ENCODE peak calls at places on chromosomes 13 and 19, in eight cellular contexts. E is stimulated activated CD4-positive, alpha-beta T cell treated with anti-CD3 and anti-CD28 coated beads, Interleukin-1b, Interleukin-23, amount 100 ng/mL, for 24 hours; V is B cell; D is transverse colon; C is left kidney; G is activated CD4-positive, alpha-beta T cell treated with anti-CD3 and anti-CD28 coated beads for 24 hours; J is HFFc6; I is caudate nucleus. N is an unnamed sample.

GRCh38 chr19:19460258-19460731 is 54.8 kb downstream of the GATAD2A start:
- DNase-seq in E (no peak), V (peak), D (no peak), C (no peak), G (no peak), J (no peak), I (no peak), N (peak)

GRCh38 chr13:28316841-28317240 is 178.1 kb downstream of the FLT1 start:
- DNase-seq in E (no peak), V (no peak), D (no peak), C (no peak), G (no peak), J (no peak), I (no peak), N (no peak)

GRCh38 chr19:3785938-3786824 is at the start of gene MATK:
- DNase-seq in E (no peak), V (peak), D (no peak), C (peak), G (peak), J (no peak), I (no peak), N (no peak)

GRCh38 chr19:8429826-8430225 is 14.9 kb upstream of the HNRNPM start:
- DNase-seq in E (no peak), V (no peak), D (no peak), C (no peak), G (no peak), J (no peak), I (no peak), N (no peak)

GRCh38 chr13:29524176-29524575 is 71.3 kb downstream of the SLC7A1 start:
- DNase-seq in E (no peak), V (no peak), D (no peak), C (no peak), G (no peak), J (no peak), I (no peak), N (no peak)

GRCh38 chr19:17254636-17255035 is 8.9 kb upstream of the NR2F6 start:
- DNase-seq in E (no peak), V (no peak), D (no peak), C (no peak), G (no peak), J (no peak), I (no peak), N (no peak)

GRCh38 chr13:24923305-24923640 is 159.3 kb downstream of the RNF17 start:
- DNase-seq in E (no peak), V (peak), D (no peak), C (no peak), G (no peak), J (peak), I (no peak), N (peak)

GRCh38 chr19:42129399-42130253 is 2.6 kb downstream of the POU2F2 start:
- DNase-seq in E (no peak), V (peak), D (peak), C (no peak), G (no peak), J (peak), I (no peak), N (peak)

GRCh38 chr13:41960195-41960699 is 662 bp downstream of the VWA8 start:
- DNase-seq in E (peak), V (no peak), D (peak), C (peak), G (no peak), J (peak), I (no peak), N (peak)

GRCh38 chr19:11405846-11406643 is 13.1 kb downstream of the RGL3 start:
- DNase-seq in E (no peak), V (peak), D (no peak), C (peak), G (peak), J (no peak), I (no peak), N (no peak)

GRCh38 chr13:88979465-88980180 is 1308.5 kb downstream of the SLITRK5 start:
- DNase-seq in E (no peak), V (peak), D (no peak), C (peak), G (no peak), J (no peak), I (no peak), N (peak)

GRCh38 chr13:94352057-94352456 is 127.4 kb downstream of the DCT start:
- DNase-seq in E (no peak), V (no peak), D (no peak), C (peak), G (no peak), J (no peak), I (no peak), N (no peak)

GRCh38 chr19:45999653-46000121 is 4.4 kb downstream of the CCDC61 start:
- DNase-seq in E (no peak), V (no peak), D (no peak), C (peak), G (no peak), J (no peak), I (peak), N (no peak)

GRCh38 chr19:4007836-4008539 is 452 bp downstream of the PIAS4 start:
- DNase-seq in E (no peak), V (peak), D (peak), C (peak), G (no peak), J (no peak), I (no peak), N (peak)

GRCh38 chr19:21483589-21484170 is 21.7 kb upstream of the ZNF429 start:
- DNase-seq in E (peak), V (peak), D (peak), C (no peak), G (peak), J (peak), I (no peak), N (peak)

GRCh38 chr13:91045351-91046034 is 302.0 kb upstream of the MIR17HG start:
- DNase-seq in E (no peak), V (no peak), D (no peak), C (peak), G (no peak), J (no peak), I (no peak), N (peak)

GRCh38 chr13:46905249-46905648 is 8.4 kb upstream of the HTR2A start:
- DNase-seq in E (no peak), V (peak), D (no peak), C (no peak), G (no peak), J (no peak), I (no peak), N (no peak)

GRCh38 chr19:6273701-6274601 is 5.8 kb downstream of the MLLT1 start:
- DNase-seq in E (no peak), V (no peak), D (peak), C (peak), G (no peak), J (peak), I (no peak), N (no peak)

GRCh38 chr13:24627090-24627714 is 53.0 kb upstream of the ATP12A start:
- DNase-seq in E (no peak), V (no peak), D (no peak), C (peak), G (no peak), J (no peak), I (no peak), N (no peak)

GRCh38 chr13:53136554-53136953 is 107.9 kb downstream of the OLFM4 start:
- DNase-seq in E (no peak), V (no peak), D (no peak), C (no peak), G (no peak), J (no peak), I (no peak), N (no peak)

GRCh38 chr13:53382008-53382407 is 353.4 kb downstream of the OLFM4 start:
- DNase-seq in E (no peak), V (no peak), D (no peak), C (no peak), G (no peak), J (no peak), I (no peak), N (no peak)

GRCh38 chr13:67175836-67176235 is 54.3 kb downstream of the PCDH9 start:
- DNase-seq in E (no peak), V (no peak), D (no peak), C (no peak), G (no peak), J (no peak), I (no peak), N (no peak)

GRCh38 chr13:79659161-79659560 is 178.2 kb downstream of the NDFIP2 start:
- DNase-seq in E (no peak), V (no peak), D (no peak), C (peak), G (no peak), J (no peak), I (no peak), N (no peak)

GRCh38 chr13:108981407-108981806 is 352.0 kb downstream of the MYO16 start:
- DNase-seq in E (no peak), V (no peak), D (no peak), C (no peak), G (no peak), J (no peak), I (no peak), N (no peak)

N was measured in NAMALWA.